ENCODE peak calls at places on chromosomes 16 and 17, in four cellular contexts. M is endothelial cell of umbilical vein, S is Calu3, X is B cell. G is an unnamed sample.

GRCh38 chr16:57507414-57508083 is 21.3 kb upstream of the DOK4 start:
- DNase-seq in M (no peak), S (no peak), X (no peak), G (no peak)

GRCh38 chr16:88103011-88103410 is 151.8 kb downstream of the BANP start:
- DNase-seq in M (no peak), S (no peak), X (no peak), G (no peak)

GRCh38 chr17:43118679-43119615 is 6.2 kb downstream of the BRCA1 start:
- DNase-seq in M (no peak), S (peak; percentile 33), X (no peak), G (no peak)

GRCh38 chr17:30808785-30809286 is 15.7 kb downstream of the CRLF3 start:
- DNase-seq in M (peak; percentile 62), S (no peak), X (peak; percentile 56), G (no peak)

GRCh38 chr16:28320741-28321140 is 28.4 kb downstream of the SBK1 start:
- DNase-seq in M (no peak), S (no peak), X (no peak), G (no peak)

GRCh38 chr17:32267690-32268205 is 2.1 kb downstream of the RHBDL3 start:
- DNase-seq in M (no peak), S (peak; percentile 14), X (no peak), G (no peak)

GRCh38 chr17:73211745-73212144 is 18.9 kb downstream of the COG1 start:
- DNase-seq in M (no peak), S (no peak), X (no peak), G (no peak)

GRCh38 chr16:87067890-87068289 is 249.3 kb downstream of the C16orf95 start:
- DNase-seq in M (no peak), S (no peak), X (no peak), G (no peak)

GRCh38 chr17:79650283-79650682 is 39.4 kb upstream of the RBFOX3 start:
- DNase-seq in M (no peak), S (no peak), X (no peak), G (no peak)

GRCh38 chr17:77503293-77503655 is 362.5 kb downstream of the SEC14L1 start:
- DNase-seq in M (no peak), S (no peak), X (peak; percentile 23), G (no peak)

GRCh38 chr16:75244844-75245758 is 6.3 kb downstream of the BCAR1 start:
- DNase-seq in M (peak; percentile 94), S (peak; percentile 96), X (no peak), G (peak; percentile 95)

GRCh38 chr17:62869885-62870580 is 61.9 kb upstream of the MARCHF10 start:
- DNase-seq in M (no peak), S (no peak), X (no peak), G (peak; percentile 91)

GRCh38 chr17:292016-292415 is 60.6 kb downstream of the RPH3AL start:
- DNase-seq in M (no peak), S (no peak), X (no peak), G (no peak)

GRCh38 chr16:67110136-67110847 is 551 bp downstream of the PHAF1 start:
- DNase-seq in M (no peak), S (no peak), X (peak; percentile 36), G (no peak)

GRCh38 chr17:79561486-79562116 is 49.2 kb downstream of the RBFOX3 start:
- DNase-seq in M (no peak), S (no peak), X (no peak), G (no peak)

GRCh38 chr16:75593825-75594820 is 27.9 kb downstream of the GABARAPL2 start:
- DNase-seq in M (peak; percentile 48), S (peak; percentile 40), X (no peak), G (peak; percentile 50)

GRCh38 chr16:59993101-59993500 is 1259.0 kb upstream of the GOT2 start:
- DNase-seq in M (no peak), S (peak; percentile 17), X (no peak), G (no peak)

GRCh38 chr16:87376660-87377059 is 6.9 kb downstream of the FBXO31 start:
- DNase-seq in M (no peak), S (no peak), X (no peak), G (no peak)

GRCh38 chr16:27228621-27229501 is 25.5 kb downstream of the KDM8 start:
- DNase-seq in M (no peak), S (no peak), X (no peak), G (no peak)

GRCh38 chr17:42674755-42675347 is 1.9 kb downstream of the PLEKHH3 start:
- DNase-seq in M (no peak), S (peak; percentile 32), X (no peak), G (no peak)

GRCh38 chr17:74773871-74774286 is 2.3 kb downstream of the NAT9 start:
- DNase-seq in M (no peak), S (no peak), X (no peak), G (peak; percentile 61)

GRCh38 chr16:58644108-58644507 is 14.5 kb upstream of the CNOT1 start:
- DNase-seq in M (no peak), S (no peak), X (no peak), G (no peak)

GRCh38 chr17:60134396-60135159 is 15.2 kb upstream of the CA4 start:
- DNase-seq in M (peak; percentile 70), S (no peak), X (no peak), G (peak; percentile 45)

GRCh38 chr17:7235693-7236665 is 1.7 kb upstream of the DVL2 start:
- DNase-seq in M (no peak), S (no peak), X (no peak), G (no peak)

GRCh38 chr17:12421646-12422306 is 243.9 kb upstream of the MYOCD start:
- DNase-seq in M (no peak), S (no peak), X (no peak), G (no peak)

GRCh38 chr16:3058173-3059030 is 7.0 kb upstream of the IL32 start:
- DNase-seq in M (no peak), S (peak; percentile 64), X (peak; percentile 77), G (no peak)

GRCh38 chr17:41917957-41918391 is 777 bp downstream of the ACLY start:
- DNase-seq in M (peak; percentile 57), S (peak; percentile 62), X (no peak), G (no peak)

GRCh38 chr17:67105213-67105612 is 60.9 kb downstream of the CACNG1 start:
- DNase-seq in M (no peak), S (no peak), X (no peak), G (peak; percentile 86)

GRCh38 chr16:89297870-89298545 is 80.5 kb downstream of the ZNF778 start:
- DNase-seq in M (no peak), S (no peak), X (no peak), G (no peak)

GRCh38 chr16:842061-842476 is 41.5 kb upstream of the GNG13 start:
- DNase-seq in M (peak; percentile 2), S (no peak), X (no peak), G (no peak)

GRCh38 chr17:6793748-6794493 is 17.9 kb downstream of the FBXO39 start:
- DNase-seq in M (no peak), S (no peak), X (no peak), G (no peak)

GRCh38 chr16:82672676-82673075 is 45.9 kb downstream of the CDH13 start:
- DNase-seq in M (no peak), S (no peak), X (no peak), G (no peak)

GRCh38 chr17:18859256-18859655 is 1.3 kb downstream of the PRPSAP2 start:
- DNase-seq in M (no peak), S (no peak), X (no peak), G (peak; percentile 35)

GRCh38 chr16:54630284-54630967 is 300.2 kb upstream of the IRX5 start:
- DNase-seq in M (no peak), S (no peak), X (no peak), G (peak; percentile 20)

GRCh38 chr17:47225436-47225858 is 16.3 kb downstream of the MYL4 start:
- DNase-seq in M (peak; percentile 98), S (peak; percentile 70), X (no peak), G (peak; percentile 72)

GRCh38 chr17:45315583-45316270 is 1.1 kb downstream of the MAP3K14 start:
- DNase-seq in M (no peak), S (no peak), X (no peak), G (no peak)

GRCh38 chr16:16120044-16120381 is 103.3 kb downstream of the ABCC6 start:
- DNase-seq in M (no peak), S (no peak), X (no peak), G (no peak)

GRCh38 chr16:74461826-74462225 is 40.5 kb upstream of the CLEC18B start:
- DNase-seq in M (no peak), S (no peak), X (no peak), G (no peak)

GRCh38 chr17:41476866-41477815 is 3.8 kb downstream of the KRT35 start:
- DNase-seq in M (no peak), S (no peak), X (no peak), G (no peak)

DNA sequence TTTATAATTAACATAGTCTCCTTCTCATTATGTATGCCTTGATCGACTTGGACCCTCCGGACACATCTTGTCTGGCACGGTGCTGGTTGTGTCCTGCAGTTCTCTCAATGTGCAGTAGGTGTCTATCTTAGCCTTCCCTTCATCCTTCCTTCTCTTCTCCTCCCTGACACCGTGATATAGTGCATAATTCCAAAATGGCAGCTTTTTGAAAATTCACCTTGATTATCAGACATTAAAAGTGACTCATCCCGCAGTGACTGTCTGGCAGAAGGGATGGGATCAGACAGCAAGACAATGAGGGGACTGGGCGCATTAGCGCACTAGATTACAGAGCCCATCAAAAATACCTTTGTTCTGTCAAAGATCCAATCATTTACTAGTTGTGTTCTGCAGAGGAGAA is 70.0 kb upstream of the PMFBP1 start:
- DNase-seq in M (peak; percentile 66), S (peak; percentile 56), X (no peak), G (peak; percentile 54)
- TF ChIP-seq CTCF in M (peak; percentile 79), S (peak; percentile 77), X (peak; percentile 23), G (peak; percentile 91)

DNA sequence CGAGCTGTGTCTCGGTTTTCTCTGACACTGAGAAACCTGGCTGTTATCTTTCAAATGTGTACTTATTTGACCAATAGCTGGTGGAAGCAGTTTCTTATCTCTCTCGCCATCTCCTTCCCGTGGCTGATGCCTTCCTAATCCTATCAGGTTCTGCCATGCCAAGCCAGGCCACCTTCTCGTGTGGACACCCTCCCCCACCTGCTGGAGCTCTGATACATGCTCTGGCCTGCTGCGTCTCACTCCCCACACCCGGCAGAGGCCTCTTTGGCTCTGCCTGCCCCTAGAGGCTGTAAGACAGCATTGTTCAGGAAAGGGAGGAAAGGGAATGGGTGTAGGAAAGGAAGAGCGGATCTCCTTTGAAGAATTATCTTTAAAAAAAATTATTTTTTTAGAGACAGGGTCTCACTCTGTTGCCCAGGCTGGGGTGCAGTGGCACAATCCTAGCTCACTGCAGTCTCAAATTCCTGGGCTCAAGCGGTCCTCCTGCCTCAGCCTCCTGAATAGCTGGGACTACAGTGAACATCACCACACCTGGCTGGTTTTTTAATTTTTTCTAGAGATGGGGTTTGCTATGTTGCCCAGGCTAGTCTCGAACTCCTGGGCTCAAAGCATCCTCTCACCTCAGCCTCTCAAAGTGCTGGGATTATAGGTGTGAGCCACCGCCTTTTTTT is 7.5 kb upstream of the ARMC5 start:
- DNase-seq in M (peak; percentile 56), S (peak; percentile 83), X (no peak), G (peak; percentile 77)
- TF ChIP-seq CTCF in M (peak; percentile 69), S (peak; percentile 81), X (no peak), G (peak; percentile 78)

GRCh38 chr16:68590201-68590994 is 51.3 kb downstream of the ZFP90 start:
- DNase-seq in M (peak; percentile 38), S (peak; percentile 93), X (peak; percentile 45), G (peak; percentile 46)
- TF ChIP-seq CTCF in M (peak; percentile 79), S (peak; percentile 90), X (peak; percentile 37), G (peak; percentile 91)

GRCh38 chr17:81518113-81518784 is 5.7 kb upstream of the ACTG1 start:
- DNase-seq in M (no peak), S (peak; percentile 58), X (peak; percentile 44), G (no peak)

GRCh38 chr17:81518785-81519283 is 6.2 kb upstream of the ACTG1 start:
- DNase-seq in M (no peak), S (peak; percentile 74), X (no peak), G (no peak)

GRCh38 chr17:81520021-81520894 is 7.7 kb upstream of the ACTG1 start:
- DNase-seq in M (no peak), S (no peak), X (no peak), G (no peak)

GRCh38 chr17:81517339-81518112 is 4.9 kb upstream of the ACTG1 start:
- DNase-seq in M (no peak), S (no peak), X (peak; percentile 90), G (no peak)

GRCh38 chr17:81519284-81520020 is 6.9 kb upstream of the ACTG1 start:
- DNase-seq in M (no peak), S (peak; percentile 96), X (peak; percentile 92), G (no peak)
- TF ChIP-seq CTCF in M (peak; percentile 43), S (peak; percentile 86), X (peak; percentile 87), G (peak; percentile 76)

G was measured in HFFc6.